ENCODE peak calls at places on chromosomes 5 and 9, in six cellular contexts. C is Panc1, J is cardiac fibroblast, P is Peyer's patch, G is GM13976, W is choroid plexus epithelial cell. R is an unnamed sample.

GRCh38 chr5:177426566-177427210 is at the start of gene GRK6:
- DNase-seq in C (no peak), J (no peak), P (peak; percentile 87), G (peak; percentile 67), W (no peak), R (no peak)

GRCh38 chr9:83981126-83981871 is 694 bp downstream of the RMI1 start:
- DNase-seq in C (no peak), J (peak; percentile 49), P (peak; percentile 49), G (peak; percentile 21), W (peak; percentile 57), R (no peak)

GRCh38 chr5:141867139-141867538 is 11.1 kb downstream of the PCDH1 start:
- DNase-seq in C (no peak), J (no peak), P (peak; percentile 84), G (no peak), W (no peak), R (no peak)

GRCh38 chr9:14692918-14693861 is at the start of gene ZDHHC21:
- DNase-seq in C (no peak), J (peak; percentile 61), P (peak; percentile 84), G (peak; percentile 87), W (peak; percentile 48), R (peak; percentile 52)

GRCh38 chr5:36279054-36279698 is 22.5 kb downstream of the RANBP3L start:
- DNase-seq in C (no peak), J (peak; percentile 23), P (no peak), G (no peak), W (peak; percentile 75), R (no peak)

GRCh38 chr9:38284039-38284767 is 108.3 kb upstream of the ALDH1B1 start:
- DNase-seq in C (no peak), J (no peak), P (no peak), G (no peak), W (no peak), R (no peak)

GRCh38 chr5:113084402-113085083 is 107.9 kb downstream of the DCP2 start:
- DNase-seq in C (no peak), J (no peak), P (no peak), G (no peak), W (no peak), R (no peak)

GRCh38 chr9:6552738-6553121 is 92.8 kb downstream of the GLDC start:
- DNase-seq in C (no peak), J (peak; percentile 58), P (no peak), G (no peak), W (peak; percentile 61), R (no peak)

GRCh38 chr5:142522983-142523382 is 162.9 kb downstream of the FGF1 start:
- DNase-seq in C (no peak), J (no peak), P (no peak), G (no peak), W (no peak), R (no peak)

GRCh38 chr5:113271015-113271414 is 163.8 kb downstream of the TSSK1B start:
- DNase-seq in C (no peak), J (peak; percentile 59), P (no peak), G (no peak), W (peak; percentile 65), R (no peak)

GRCh38 chr5:55821731-55822512 is 29.2 kb upstream of the IL31RA start:
- DNase-seq in C (no peak), J (peak; percentile 10), P (no peak), G (peak; percentile 21), W (peak; percentile 29), R (no peak)

GRCh38 chr9:126024581-126025230 is 277.5 kb downstream of the PBX3 start:
- DNase-seq in C (no peak), J (no peak), P (no peak), G (no peak), W (no peak), R (no peak)

GRCh38 chr5:36356915-36357314 is 55.2 kb upstream of the RANBP3L start:
- DNase-seq in C (no peak), J (no peak), P (no peak), G (no peak), W (no peak), R (no peak)

GRCh38 chr5:113202904-113203716 is 226.5 kb downstream of the DCP2 start:
- DNase-seq in C (no peak), J (peak; percentile 83), P (no peak), G (no peak), W (peak; percentile 80), R (no peak)

GRCh38 chr9:131707677-131708612 is 31.9 kb downstream of the RAPGEF1 start:
- DNase-seq in C (no peak), J (peak; percentile 69), P (peak; percentile 82), G (no peak), W (peak; percentile 60), R (peak; percentile 29)

GRCh38 chr5:138932171-138932810 is 57.2 kb upstream of the LRRTM2 start:
- DNase-seq in C (no peak), J (no peak), P (no peak), G (peak; percentile 26), W (no peak), R (no peak)

GRCh38 chr9:87497080-87497603 is 525 bp upstream of the DAPK1 start:
- DNase-seq in C (no peak), J (no peak), P (no peak), G (no peak), W (no peak), R (no peak)

GRCh38 chr9:87498046-87498815 is 564 bp downstream of the DAPK1 start:
- DNase-seq in C (no peak), J (peak; percentile 58), P (peak; percentile 67), G (peak; percentile 68), W (peak; percentile 32), R (no peak)

GRCh38 chr9:87499455-87500015 is 1.9 kb downstream of the DAPK1 start:
- DNase-seq in C (no peak), J (no peak), P (no peak), G (peak; percentile 59), W (no peak), R (no peak)

GRCh38 chr9:87498816-87499454 is 1.3 kb downstream of the DAPK1 start:
- DNase-seq in C (no peak), J (no peak), P (no peak), G (no peak), W (no peak), R (no peak)

DNA sequence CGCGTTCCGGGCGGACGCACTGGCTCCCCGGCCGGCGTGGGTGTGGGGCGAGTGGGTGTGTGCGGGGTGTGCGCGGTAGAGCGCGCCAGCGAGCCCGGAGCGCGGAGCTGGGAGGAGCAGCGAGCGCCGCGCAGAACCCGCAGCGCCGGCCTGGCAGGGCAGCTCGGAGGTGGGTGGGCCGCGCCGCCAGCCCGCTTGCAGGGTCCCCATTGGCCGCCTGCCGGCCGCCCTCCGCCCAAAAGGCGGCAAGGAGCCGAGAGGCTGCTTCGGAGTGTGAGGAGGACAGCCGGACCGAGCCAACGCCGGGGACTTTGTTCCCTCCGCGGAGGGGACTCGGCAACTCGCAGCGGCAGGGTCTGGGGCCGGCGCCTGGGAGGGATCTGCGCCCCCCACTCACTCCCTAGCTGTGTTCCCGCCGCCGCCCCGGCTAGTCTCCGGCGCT is at the start of gene DAPK1:
- DNase-seq in C (no peak), J (peak; percentile 66), P (peak; percentile 79), G (peak; percentile 87), W (peak; percentile 38), R (no peak)
- TF ChIP-seq CTCF in C (no peak), J (no peak), P (peak; percentile 35), G (peak; percentile 29), W (peak; percentile 16), R (no peak)

DNA sequence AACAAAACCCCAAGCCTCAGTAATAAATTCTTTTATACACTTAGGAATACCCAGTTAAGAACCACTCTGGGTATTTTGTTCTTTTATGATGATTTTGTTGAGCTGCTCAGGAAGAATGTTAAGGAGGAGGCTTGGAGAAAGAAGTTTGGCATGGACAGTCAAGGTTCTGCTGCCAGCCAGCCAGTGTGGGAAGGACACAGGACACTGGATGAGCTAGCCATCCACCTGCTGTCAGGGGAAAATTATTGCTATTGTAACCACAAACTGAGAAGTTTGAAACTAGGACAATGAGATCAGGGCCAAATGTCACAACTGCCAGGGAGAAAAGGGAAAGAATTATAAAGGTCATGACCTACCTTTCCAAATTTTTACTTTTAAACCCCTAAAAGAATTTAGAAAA is 25.9 kb upstream of the ADAMTSL1 start:
- DNase-seq in C (no peak), J (no peak), P (no peak), G (no peak), W (no peak), R (no peak)
- TF ChIP-seq CTCF in C (no peak), J (no peak), P (no peak), G (no peak), W (no peak), R (no peak)

DNA sequence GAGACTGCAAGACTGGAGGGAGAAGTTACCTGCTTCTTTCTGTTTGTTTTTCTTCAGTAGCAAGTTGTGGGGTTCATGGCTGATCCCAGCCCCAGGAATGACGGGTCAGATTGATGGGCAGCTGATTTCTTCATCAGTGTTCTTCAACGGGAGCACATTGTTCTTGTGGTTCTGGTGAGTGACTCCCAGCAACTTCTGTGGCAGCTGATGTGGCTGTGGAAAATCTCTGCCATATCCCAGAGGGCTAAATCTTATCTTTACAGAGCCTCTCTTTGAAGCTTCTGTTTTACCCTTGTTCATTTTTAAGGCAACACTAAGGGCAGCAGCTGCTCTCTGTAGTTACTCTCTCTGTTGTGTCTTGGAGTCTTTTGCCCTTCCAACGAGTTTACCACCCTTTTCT is 710.3 kb downstream of the PRELID2 start:
- DNase-seq in C (no peak), J (no peak), P (no peak), G (no peak), W (no peak), R (no peak)
- TF ChIP-seq CTCF in C (no peak), J (no peak), P (no peak), G (no peak), W (no peak), R (no peak)

GRCh38 chr5:158565017-158565789 is 534.5 kb downstream of the EBF1 start:
- DNase-seq in C (no peak), J (no peak), P (no peak), G (no peak), W (no peak), R (no peak)
- TF ChIP-seq CTCF in C (no peak), J (no peak), P (no peak), G (no peak), W (no peak), R (no peak)